ENCODE peak calls at places on chromosome X, in seven cellular contexts. One of them, this sample, is unnamed.

GRCh38 chrX:77901506-77901905 is 2.2 kb downstream of the COX7B start:
- DNase-seq in endodermal cell: no peak
- DNase-seq in AG09309: no peak
- DNase-seq in progenitor cell of endocrine pancreas: no peak
- DNase-seq in GM06990: no peak
- DNase-seq in AG04450: no peak
- DNase-seq in fibroblast of pulmonary artery: no peak
- DNase-seq in this sample: no peak

GRCh38 chrX:3609800-3610199 is 103.6 kb downstream of the PRKX start:
- DNase-seq in endodermal cell: no peak
- DNase-seq in AG09309: peak; percentile 75
- DNase-seq in progenitor cell of endocrine pancreas: no peak
- DNase-seq in GM06990: no peak
- DNase-seq in AG04450: peak; percentile 55
- DNase-seq in fibroblast of pulmonary artery: peak; percentile 55
- DNase-seq in this sample: no peak

GRCh38 chrX:41526925-41527324 is 79.8 kb downstream of the NYX start:
- DNase-seq in endodermal cell: no peak
- DNase-seq in AG09309: peak; percentile 3
- DNase-seq in progenitor cell of endocrine pancreas: no peak
- DNase-seq in GM06990: no peak
- DNase-seq in AG04450: no peak
- DNase-seq in fibroblast of pulmonary artery: no peak
- DNase-seq in this sample: no peak

GRCh38 chrX:56233682-56234081 is 1.5 kb downstream of the KLF8 start:
- DNase-seq in endodermal cell: peak; percentile 85
- DNase-seq in AG09309: no peak
- DNase-seq in progenitor cell of endocrine pancreas: no peak
- DNase-seq in GM06990: no peak
- DNase-seq in AG04450: no peak
- DNase-seq in fibroblast of pulmonary artery: peak; percentile 0
- DNase-seq in this sample: peak; percentile 31

GRCh38 chrX:39984191-39984956 is 113.4 kb downstream of the BCOR start:
- DNase-seq in endodermal cell: no peak
- DNase-seq in AG09309: no peak
- DNase-seq in progenitor cell of endocrine pancreas: no peak
- DNase-seq in GM06990: no peak
- DNase-seq in AG04450: peak; percentile 15
- DNase-seq in fibroblast of pulmonary artery: peak; percentile 69
- DNase-seq in this sample: no peak

GRCh38 chrX:12210196-12210815 is 72.0 kb downstream of the FRMPD4 start:
- DNase-seq in endodermal cell: no peak
- DNase-seq in AG09309: peak; percentile 13
- DNase-seq in progenitor cell of endocrine pancreas: no peak
- DNase-seq in GM06990: no peak
- DNase-seq in AG04450: no peak
- DNase-seq in fibroblast of pulmonary artery: peak; percentile 71
- DNase-seq in this sample: no peak

GRCh38 chrX:129782015-129782495 is 2.3 kb downstream of the SASH3 start:
- DNase-seq in endodermal cell: no peak
- DNase-seq in AG09309: no peak
- DNase-seq in progenitor cell of endocrine pancreas: no peak
- DNase-seq in GM06990: no peak
- DNase-seq in AG04450: no peak
- DNase-seq in fibroblast of pulmonary artery: no peak
- DNase-seq in this sample: no peak

GRCh38 chrX:112587194-112587593 is 92.5 kb downstream of the LHFPL1 start:
- DNase-seq in endodermal cell: no peak
- DNase-seq in AG09309: no peak
- DNase-seq in progenitor cell of endocrine pancreas: no peak
- DNase-seq in GM06990: no peak
- DNase-seq in AG04450: no peak
- DNase-seq in fibroblast of pulmonary artery: no peak
- DNase-seq in this sample: no peak

GRCh38 chrX:104270916-104271512 is 16.3 kb upstream of the ESX1 start:
- DNase-seq in endodermal cell: peak; percentile 86
- DNase-seq in AG09309: no peak
- DNase-seq in progenitor cell of endocrine pancreas: no peak
- DNase-seq in GM06990: no peak
- DNase-seq in AG04450: no peak
- DNase-seq in fibroblast of pulmonary artery: peak; percentile 46
- DNase-seq in this sample: peak; percentile 24

GRCh38 chrX:155888139-155888538 is 7.0 kb downstream of the VAMP7 start:
- DNase-seq in endodermal cell: no peak
- DNase-seq in AG09309: peak; percentile 48
- DNase-seq in progenitor cell of endocrine pancreas: no peak
- DNase-seq in GM06990: no peak
- DNase-seq in AG04450: peak; percentile 62
- DNase-seq in fibroblast of pulmonary artery: peak; percentile 77
- DNase-seq in this sample: no peak

GRCh38 chrX:130245441-130245840 is 23.3 kb downstream of the ZNF280C start:
- DNase-seq in endodermal cell: no peak
- DNase-seq in AG09309: peak; percentile 29
- DNase-seq in progenitor cell of endocrine pancreas: no peak
- DNase-seq in GM06990: no peak
- DNase-seq in AG04450: no peak
- DNase-seq in fibroblast of pulmonary artery: peak; percentile 51
- DNase-seq in this sample: no peak

GRCh38 chrX:104566921-104567501 is 1.0 kb downstream of the IL1RAPL2 start:
- DNase-seq in endodermal cell: peak; percentile 60
- DNase-seq in AG09309: no peak
- DNase-seq in progenitor cell of endocrine pancreas: no peak
- DNase-seq in GM06990: no peak
- DNase-seq in AG04450: no peak
- DNase-seq in fibroblast of pulmonary artery: no peak
- DNase-seq in this sample: no peak

GRCh38 chrX:110851780-110852179 is 56.2 kb upstream of the CHRDL1 start:
- DNase-seq in endodermal cell: peak; percentile 45
- DNase-seq in AG09309: no peak
- DNase-seq in progenitor cell of endocrine pancreas: no peak
- DNase-seq in GM06990: no peak
- DNase-seq in AG04450: no peak
- DNase-seq in fibroblast of pulmonary artery: no peak
- DNase-seq in this sample: no peak

GRCh38 chrX:130120746-130121504 is 10.6 kb upstream of the ELF4 start:
- DNase-seq in endodermal cell: peak; percentile 90
- DNase-seq in AG09309: peak; percentile 32
- DNase-seq in progenitor cell of endocrine pancreas: peak; percentile 57
- DNase-seq in GM06990: peak; percentile 78
- DNase-seq in AG04450: no peak
- DNase-seq in fibroblast of pulmonary artery: peak; percentile 80
- DNase-seq in this sample: peak; percentile 79

GRCh38 chrX:38929966-38930421 is 128.7 kb downstream of the MID1IP1 start:
- DNase-seq in endodermal cell: no peak
- DNase-seq in AG09309: peak; percentile 42
- DNase-seq in progenitor cell of endocrine pancreas: no peak
- DNase-seq in GM06990: no peak
- DNase-seq in AG04450: peak; percentile 18
- DNase-seq in fibroblast of pulmonary artery: peak; percentile 14
- DNase-seq in this sample: no peak

GRCh38 chrX:104284407-104285000 is 29.8 kb upstream of the ESX1 start:
- DNase-seq in endodermal cell: no peak
- DNase-seq in AG09309: no peak
- DNase-seq in progenitor cell of endocrine pancreas: no peak
- DNase-seq in GM06990: no peak
- DNase-seq in AG04450: no peak
- DNase-seq in fibroblast of pulmonary artery: no peak
- DNase-seq in this sample: no peak

DNA sequence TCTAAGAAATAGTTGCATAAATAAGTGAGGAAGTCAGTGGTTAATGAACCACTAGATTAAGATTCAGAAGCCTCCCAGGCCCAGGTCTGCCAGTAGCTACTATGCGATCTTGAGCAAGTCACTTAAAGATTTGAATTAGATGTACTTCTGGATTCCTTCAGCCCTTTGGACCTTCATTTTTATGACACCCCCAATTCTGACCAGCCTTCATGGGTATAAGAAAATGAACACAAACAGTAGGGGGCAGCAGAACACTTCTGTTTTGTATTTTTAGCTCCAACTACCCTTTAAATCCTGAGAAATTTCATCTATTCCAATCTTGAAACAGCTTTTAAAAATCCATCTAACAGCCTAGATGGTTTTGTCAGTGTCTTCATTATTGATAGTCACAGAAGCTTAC is 19.0 kb downstream of the TMEM47 start:
- DNase-seq in endodermal cell: no peak
- DNase-seq in AG09309: no peak
- DNase-seq in progenitor cell of endocrine pancreas: no peak
- DNase-seq in GM06990: no peak
- DNase-seq in AG04450: peak; percentile 6
- DNase-seq in fibroblast of pulmonary artery: peak; percentile 66
- DNase-seq in this sample: no peak
- TF ChIP-seq CTCF in endodermal cell: peak; percentile 83
- TF ChIP-seq CTCF in AG09309: peak; percentile 35
- TF ChIP-seq CTCF in progenitor cell of endocrine pancreas: peak; percentile 72
- TF ChIP-seq CTCF in GM06990: peak; percentile 36
- TF ChIP-seq CTCF in AG04450: peak; percentile 54
- TF ChIP-seq CTCF in fibroblast of pulmonary artery: peak; percentile 38
- TF ChIP-seq CTCF in this sample: no peak

GRCh38 chrX:153882557-153882956 is 3.4 kb downstream of the L1CAM start:
- DNase-seq in endodermal cell: peak; percentile 42
- DNase-seq in AG09309: no peak
- DNase-seq in progenitor cell of endocrine pancreas: no peak
- DNase-seq in GM06990: no peak
- DNase-seq in AG04450: no peak
- DNase-seq in fibroblast of pulmonary artery: no peak
- DNase-seq in this sample: no peak

GRCh38 chrX:153885208-153885787 is 675 bp downstream of the L1CAM start:
- DNase-seq in endodermal cell: no peak
- DNase-seq in AG09309: no peak
- DNase-seq in progenitor cell of endocrine pancreas: no peak
- DNase-seq in GM06990: peak; percentile 18
- DNase-seq in AG04450: no peak
- DNase-seq in fibroblast of pulmonary artery: no peak
- DNase-seq in this sample: no peak

GRCh38 chrX:153883163-153883843 is 2.7 kb downstream of the L1CAM start:
- DNase-seq in endodermal cell: no peak
- DNase-seq in AG09309: no peak
- DNase-seq in progenitor cell of endocrine pancreas: no peak
- DNase-seq in GM06990: no peak
- DNase-seq in AG04450: no peak
- DNase-seq in fibroblast of pulmonary artery: no peak
- DNase-seq in this sample: no peak

GRCh38 chrX:153885968-153886903 is at the start of gene L1CAM:
- DNase-seq in endodermal cell: peak; percentile 80
- DNase-seq in AG09309: no peak
- DNase-seq in progenitor cell of endocrine pancreas: no peak
- DNase-seq in GM06990: peak; percentile 3
- DNase-seq in AG04450: no peak
- DNase-seq in fibroblast of pulmonary artery: no peak
- DNase-seq in this sample: no peak

DNA sequence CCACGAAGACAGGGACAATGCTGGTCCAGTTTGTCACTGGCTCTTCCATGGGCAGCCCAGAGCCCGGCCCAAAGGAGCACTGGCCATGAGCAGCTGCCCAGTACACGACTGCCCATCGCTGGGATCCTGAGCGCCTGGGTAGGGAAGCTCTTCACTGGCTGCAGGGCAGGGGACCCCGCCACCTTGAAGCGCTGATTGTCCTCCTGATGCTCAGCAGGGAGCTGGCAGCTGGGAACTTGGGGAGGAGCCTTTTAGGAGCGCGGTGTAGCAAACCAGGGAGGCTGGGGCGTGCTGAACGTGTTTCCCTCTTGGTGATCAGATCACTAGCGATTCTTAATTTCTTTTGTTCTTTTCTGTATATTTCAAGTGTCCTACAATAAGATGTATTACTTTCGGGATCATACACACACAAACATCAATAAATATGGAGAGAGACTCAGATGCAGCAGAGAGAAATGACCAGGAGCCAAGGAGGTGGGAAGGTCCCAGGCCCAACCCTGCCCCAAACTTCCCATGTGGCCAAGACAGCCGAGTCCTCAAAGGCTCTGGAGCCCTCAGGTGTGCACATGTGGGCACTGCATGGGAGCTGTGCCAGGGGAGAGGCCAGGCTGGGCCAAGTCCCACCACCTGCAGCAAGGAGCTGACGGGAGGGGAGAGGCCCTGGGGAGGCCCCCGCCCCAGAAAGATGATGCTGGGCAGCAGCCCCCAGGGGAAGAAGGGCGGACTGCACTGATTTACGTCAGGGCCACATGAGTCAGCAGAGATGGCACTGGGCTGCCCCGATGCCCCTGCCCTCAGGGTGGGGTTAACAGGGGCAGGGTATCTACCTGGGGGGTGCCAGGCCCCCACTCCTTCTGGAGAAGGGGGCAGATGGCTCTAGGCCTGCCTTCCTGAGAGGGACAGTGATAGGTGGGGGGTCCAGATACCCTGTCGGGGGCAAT is 1.6 kb downstream of the L1CAM start:
- DNase-seq in endodermal cell: no peak
- DNase-seq in AG09309: no peak
- DNase-seq in progenitor cell of endocrine pancreas: no peak
- DNase-seq in GM06990: peak; percentile 0
- DNase-seq in AG04450: no peak
- DNase-seq in fibroblast of pulmonary artery: no peak
- DNase-seq in this sample: no peak
- TF ChIP-seq CTCF in endodermal cell: peak; percentile 61
- TF ChIP-seq CTCF in AG09309: no peak
- TF ChIP-seq CTCF in progenitor cell of endocrine pancreas: peak; percentile 16
- TF ChIP-seq CTCF in GM06990: no peak
- TF ChIP-seq CTCF in AG04450: no peak
- TF ChIP-seq CTCF in fibroblast of pulmonary artery: no peak
- TF ChIP-seq CTCF in this sample: no peak

DNA sequence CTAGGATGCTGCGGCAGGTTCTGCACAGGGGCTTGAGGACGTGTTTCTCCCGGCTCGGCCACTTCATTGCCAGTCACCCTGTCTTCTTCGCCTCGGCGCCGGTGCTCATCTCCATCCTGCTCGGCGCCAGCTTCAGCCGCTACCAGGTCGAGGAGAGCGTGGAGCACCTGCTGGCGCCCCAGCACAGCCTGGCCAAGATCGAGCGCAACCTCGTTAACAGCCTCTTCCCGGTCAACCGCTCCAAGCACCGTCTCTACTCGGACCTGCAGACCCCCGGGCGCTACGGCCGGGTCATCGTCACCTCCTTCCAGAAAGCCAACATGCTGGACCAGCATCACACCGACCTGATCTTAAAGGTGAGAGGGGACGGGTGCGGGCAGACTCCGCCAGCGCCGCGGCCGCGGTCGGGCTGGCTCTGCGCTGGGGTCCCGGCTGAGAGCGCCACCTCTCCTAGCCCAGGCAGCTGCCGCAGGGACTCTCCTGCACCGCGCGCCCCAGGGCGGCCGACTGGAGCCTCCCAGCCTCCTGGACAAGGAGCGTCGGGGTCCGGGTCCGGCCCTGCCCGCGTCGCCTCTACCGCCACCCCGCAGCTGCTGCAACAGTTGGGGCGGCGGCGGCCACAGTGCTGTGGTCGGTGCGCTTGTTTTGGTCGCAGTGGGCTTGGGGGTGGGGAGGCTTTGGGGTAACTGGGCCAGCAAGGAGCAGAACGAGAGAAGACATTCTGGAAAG is 386 bp downstream of the PTCHD1 start:
- DNase-seq in endodermal cell: peak; percentile 79
- DNase-seq in AG09309: no peak
- DNase-seq in progenitor cell of endocrine pancreas: no peak
- DNase-seq in GM06990: peak; percentile 11
- DNase-seq in AG04450: no peak
- DNase-seq in fibroblast of pulmonary artery: no peak
- DNase-seq in this sample: peak; percentile 11
- TF ChIP-seq CTCF in endodermal cell: no peak
- TF ChIP-seq CTCF in AG09309: no peak
- TF ChIP-seq CTCF in progenitor cell of endocrine pancreas: peak; percentile 24
- TF ChIP-seq CTCF in GM06990: no peak
- TF ChIP-seq CTCF in AG04450: no peak
- TF ChIP-seq CTCF in fibroblast of pulmonary artery: no peak
- TF ChIP-seq CTCF in this sample: no peak

GRCh38 chrX:96372313-96373046 is 312.2 kb upstream of the DIAPH2 start:
- DNase-seq in endodermal cell: peak; percentile 57
- DNase-seq in AG09309: peak; percentile 43
- DNase-seq in progenitor cell of endocrine pancreas: no peak
- DNase-seq in GM06990: no peak
- DNase-seq in AG04450: peak; percentile 24
- DNase-seq in fibroblast of pulmonary artery: peak; percentile 79
- DNase-seq in this sample: peak; percentile 17
- TF ChIP-seq CTCF in endodermal cell: peak; percentile 90
- TF ChIP-seq CTCF in AG09309: peak; percentile 74
- TF ChIP-seq CTCF in progenitor cell of endocrine pancreas: peak; percentile 80
- TF ChIP-seq CTCF in GM06990: peak; percentile 68
- TF ChIP-seq CTCF in AG04450: peak; percentile 71
- TF ChIP-seq CTCF in fibroblast of pulmonary artery: peak; percentile 63
- TF ChIP-seq CTCF in this sample: peak; percentile 41

This sample was measured in GM13976.